ENCODE peak calls at places on chromosome 13, in four cellular contexts. Q is astrocyte, G is SK-N-DZ, K is psoas muscle. U is an unnamed sample.

GRCh38 chr13:49806126-49806536 is 13.6 kb upstream of the KPNA3 start:
- DNase-seq in Q (no peak), G (no peak), K (no peak), U (no peak)

GRCh38 chr13:46751811-46752635 is 44.9 kb downstream of the ESD start:
- DNase-seq in Q (peak; percentile 60), G (no peak), K (no peak), U (no peak)

GRCh38 chr13:22162889-22163288 is 492.0 kb downstream of the FGF9 start:
- DNase-seq in Q (no peak), G (no peak), K (no peak), U (no peak)

GRCh38 chr13:110329798-110330461 is 22.8 kb downstream of the COL4A2 start:
- DNase-seq in Q (peak; percentile 91), G (no peak), K (no peak), U (no peak)

GRCh38 chr13:38824342-38824741 is 137.5 kb downstream of the FREM2 start:
- DNase-seq in Q (no peak), G (no peak), K (no peak), U (no peak)

GRCh38 chr13:48950507-48950886 is 25.2 kb upstream of the FNDC3A start:
- DNase-seq in Q (peak; percentile 6), G (no peak), K (no peak), U (no peak)

GRCh38 chr13:76954568-76954967 is 6.3 kb downstream of the ACOD1 start:
- DNase-seq in Q (no peak), G (no peak), K (no peak), U (no peak)

GRCh38 chr13:35474551-35474950 is 1.9 kb downstream of the MAB21L1 start:
- DNase-seq in Q (no peak), G (no peak), K (no peak), U (no peak)

GRCh38 chr13:97239306-97239705 is 17.2 kb downstream of the MBNL2 start:
- DNase-seq in Q (no peak), G (no peak), K (no peak), U (no peak)

GRCh38 chr13:110070046-110070445 is 236.9 kb downstream of the COL4A1 start:
- DNase-seq in Q (no peak), G (no peak), K (no peak), U (no peak)

GRCh38 chr13:83618966-83619365 is 263.3 kb downstream of the SLITRK1 start:
- DNase-seq in Q (peak; percentile 57), G (no peak), K (no peak), U (no peak)

GRCh38 chr13:64855506-64855905 is 2374.6 kb downstream of the PCDH9 start:
- DNase-seq in Q (peak; percentile 50), G (no peak), K (no peak), U (no peak)

GRCh38 chr13:60019119-60019993 is 144.4 kb downstream of the DIAPH3 start:
- DNase-seq in Q (peak; percentile 2), G (no peak), K (no peak), U (no peak)

GRCh38 chr13:25345555-25345954 is 26.2 kb upstream of the ATP8A2 start:
- DNase-seq in Q (no peak), G (no peak), K (no peak), U (no peak)

GRCh38 chr13:34334984-34335661 is 517.2 kb downstream of the RFC3 start:
- DNase-seq in Q (no peak), G (no peak), K (no peak), U (no peak)

GRCh38 chr13:32261567-32261966 is 53.6 kb downstream of the ZAR1L start:
- DNase-seq in Q (peak; percentile 93), G (no peak), K (peak; percentile 58), U (peak; percentile 85)

GRCh38 chr13:113748862-113749451 is 10.1 kb upstream of the TMEM255B start:
- DNase-seq in Q (no peak), G (no peak), K (no peak), U (peak; percentile 55)

GRCh38 chr13:112740502-112741131 is 50.8 kb downstream of the ATP11A start:
- DNase-seq in Q (peak; percentile 55), G (no peak), K (peak; percentile 80), U (peak; percentile 76)

GRCh38 chr13:108551674-108552073 is 77.7 kb upstream of the MYO16 start:
- DNase-seq in Q (no peak), G (no peak), K (no peak), U (no peak)

GRCh38 chr13:49374585-49375290 is 69.1 kb downstream of the CAB39L start:
- DNase-seq in Q (peak; percentile 87), G (no peak), K (no peak), U (no peak)

GRCh38 chr13:44591316-44591715 is 15.2 kb upstream of the TSC22D1 start:
- DNase-seq in Q (no peak), G (no peak), K (no peak), U (peak; percentile 53)

GRCh38 chr13:20351279-20352022 is 119.3 kb upstream of the GJB6 start:
- DNase-seq in Q (peak; percentile 95), G (no peak), K (no peak), U (no peak)

GRCh38 chr13:86974251-86974994 is 696.7 kb upstream of the SLITRK5 start:
- DNase-seq in Q (no peak), G (no peak), K (no peak), U (no peak)

U was measured in right cardiac atrium.